ENCODE peak calls at places on chromosome 12, in nine cellular contexts. O, C, R, A, D, K, L, Q and W are unnamed samples.

GRCh38 chr12:19440019-19440858 is 947 bp downstream of the AEBP2 start:
- DNase-seq in R (peak), Q (peak), C (peak), L (peak), K (peak), A (peak), D (no peak), O (peak), W (peak)

GRCh38 chr12:96064266-96064665 is 28.9 kb upstream of the LTA4H start:
- DNase-seq in Q (no peak), K (no peak), C (no peak), R (no peak), L (no peak), O (no peak), D (no peak), A (no peak), W (no peak)

GRCh38 chr12:45034861-45035265 is 16.0 kb downstream of the DBX2 start:
- DNase-seq in D (no peak), R (no peak), O (no peak), A (no peak), Q (no peak), K (no peak), L (no peak), C (peak), W (no peak)

GRCh38 chr12:7100239-7100638 is 8.0 kb upstream of the C1R start:
- DNase-seq in A (no peak), C (no peak), R (no peak), O (no peak), Q (no peak), K (no peak), L (no peak), D (no peak), W (no peak)

GRCh38 chr12:101570022-101570421 is 24.7 kb upstream of the MYBPC1 start:
- DNase-seq in C (peak), K (peak), L (no peak), D (peak), A (no peak), Q (no peak), R (no peak), O (peak), W (peak)

GRCh38 chr12:47753021-47754001 is 5.4 kb downstream of the RAPGEF3 start:
- DNase-seq in A (no peak), C (no peak), K (peak), D (no peak), Q (no peak), O (peak), R (peak), L (no peak), W (peak)

GRCh38 chr12:54372113-54372806 is 8.0 kb upstream of the GPR84 start:
- DNase-seq in R (no peak), C (no peak), O (no peak), A (no peak), L (no peak), D (no peak), K (no peak), Q (no peak), W (peak)

GRCh38 chr12:116595186-116595585 is 36.0 kb downstream of the MAP1LC3B2 start:
- DNase-seq in A (no peak), O (no peak), C (no peak), L (no peak), R (no peak), Q (no peak), D (peak), K (no peak), W (no peak)

GRCh38 chr12:31773223-31773750 is 44.5 kb upstream of the AMN1 start:
- DNase-seq in D (no peak), C (no peak), O (no peak), Q (no peak), K (no peak), R (no peak), L (no peak), A (no peak), W (peak)

GRCh38 chr12:10641735-10642500 is 28.5 kb upstream of the MAGOHB start:
- DNase-seq in A (no peak), C (no peak), R (no peak), K (no peak), Q (no peak), O (peak), L (no peak), D (peak), W (no peak)

GRCh38 chr12:87381747-87382146 is 647.5 kb downstream of the C12orf50 start:
- DNase-seq in C (no peak), Q (no peak), K (no peak), L (no peak), A (no peak), R (no peak), O (no peak), D (no peak), W (no peak)

GRCh38 chr12:107253361-107253760 is 160.0 kb upstream of the CRY1 start:
- DNase-seq in O (no peak), C (no peak), K (no peak), A (no peak), L (no peak), R (no peak), D (no peak), Q (no peak), W (no peak)

GRCh38 chr12:22670762-22671161 is 45.8 kb downstream of the ETNK1 start:
- DNase-seq in A (no peak), K (no peak), R (no peak), Q (no peak), D (no peak), O (no peak), L (no peak), C (no peak), W (no peak)
- TF ChIP-seq CTCF in A (peak), K (no peak), R (peak), Q (no peak), D (peak), O (no peak), L (no peak), C (peak), W (no peak)

GRCh38 chr12:13100610-13100881 is 2.9 kb downstream of the GSG1 start:
- DNase-seq in Q (no peak), C (no peak), O (no peak), R (no peak), L (no peak), D (no peak), A (no peak), K (no peak), W (no peak)

GRCh38 chr12:13099910-13100609 is 3.4 kb downstream of the GSG1 start:
- DNase-seq in D (no peak), Q (no peak), R (no peak), A (no peak), O (no peak), L (no peak), K (no peak), C (no peak), W (no peak)

GRCh38 chr12:13101854-13102375 is 1.6 kb downstream of the GSG1 start:
- DNase-seq in L (peak), Q (no peak), O (no peak), C (no peak), D (no peak), A (peak), K (peak), R (no peak), W (peak)

GRCh38 chr12:13102481-13103195 is 829 bp downstream of the GSG1 start:
- DNase-seq in R (no peak), D (no peak), C (no peak), A (no peak), L (no peak), K (no peak), O (no peak), Q (no peak), W (no peak)

DNA sequence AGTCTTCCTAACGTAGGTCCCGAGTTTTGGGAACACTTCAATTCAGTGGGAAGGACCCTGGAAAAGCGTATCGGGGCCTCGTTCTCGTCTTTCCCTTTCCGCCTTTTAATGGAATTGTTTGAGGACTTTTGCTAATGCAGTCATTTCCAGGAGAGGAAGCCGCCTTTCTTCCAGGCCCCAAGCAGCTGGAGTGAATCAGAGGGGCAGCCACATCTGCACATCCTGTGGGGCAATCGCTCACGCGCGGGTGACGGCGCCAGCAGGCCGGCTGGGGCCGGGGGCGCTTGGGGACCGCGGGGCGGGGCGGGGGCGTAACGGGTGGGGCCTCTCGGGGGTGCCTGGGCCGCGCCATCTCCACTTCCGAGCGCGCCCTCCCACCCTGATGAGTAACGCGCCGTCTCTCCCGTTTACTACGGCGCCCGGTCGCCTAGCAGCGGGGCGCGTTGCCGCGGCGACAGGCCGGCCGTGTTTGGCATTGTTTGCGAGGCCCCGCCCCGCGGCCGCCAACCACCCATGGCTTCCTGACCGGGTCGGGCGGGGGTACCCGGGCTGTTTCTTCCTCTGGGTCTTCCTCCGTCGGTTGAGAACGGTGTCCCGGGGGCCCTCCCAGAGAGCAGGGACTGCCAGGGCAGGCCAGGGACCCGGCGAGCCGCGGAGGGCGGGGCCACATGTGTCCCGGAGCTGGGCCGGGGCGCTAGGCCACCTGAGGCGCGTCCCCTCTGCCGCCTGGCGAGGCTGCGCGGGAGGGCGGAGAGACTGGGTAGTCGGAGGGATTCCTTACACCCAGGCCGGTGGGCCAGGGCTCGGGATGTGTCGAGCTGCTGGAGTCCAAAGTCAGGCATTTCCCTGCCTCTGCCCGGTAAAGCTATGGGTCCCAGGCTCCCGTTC is 2.3 kb downstream of the GSG1 start:
- DNase-seq in D (peak), R (peak), L (peak), C (peak), O (peak), Q (peak), A (peak), K (peak), W (peak)
- TF ChIP-seq CTCF in D (no peak), R (no peak), L (no peak), C (no peak), O (no peak), Q (peak), A (no peak), K (no peak), W (no peak)

GRCh38 chr12:5047729-5048128 is 4.0 kb downstream of the KCNA5 start:
- DNase-seq in K (no peak), Q (no peak), R (no peak), A (no peak), L (no peak), O (no peak), C (no peak), D (no peak), W (no peak)

GRCh38 chr12:5043589-5044419 is at the start of gene KCNA5:
- DNase-seq in C (peak), Q (peak), O (no peak), L (no peak), D (no peak), R (no peak), K (no peak), A (no peak), W (no peak)

GRCh38 chr12:5050542-5050941 is 6.9 kb downstream of the KCNA5 start:
- DNase-seq in K (no peak), R (no peak), Q (no peak), D (no peak), L (no peak), C (no peak), A (no peak), O (no peak), W (no peak)

GRCh38 chr12:5044420-5045295 is 979 bp downstream of the KCNA5 start:
- DNase-seq in R (no peak), K (no peak), D (no peak), A (no peak), Q (no peak), O (no peak), L (no peak), C (no peak), W (no peak)

DNA sequence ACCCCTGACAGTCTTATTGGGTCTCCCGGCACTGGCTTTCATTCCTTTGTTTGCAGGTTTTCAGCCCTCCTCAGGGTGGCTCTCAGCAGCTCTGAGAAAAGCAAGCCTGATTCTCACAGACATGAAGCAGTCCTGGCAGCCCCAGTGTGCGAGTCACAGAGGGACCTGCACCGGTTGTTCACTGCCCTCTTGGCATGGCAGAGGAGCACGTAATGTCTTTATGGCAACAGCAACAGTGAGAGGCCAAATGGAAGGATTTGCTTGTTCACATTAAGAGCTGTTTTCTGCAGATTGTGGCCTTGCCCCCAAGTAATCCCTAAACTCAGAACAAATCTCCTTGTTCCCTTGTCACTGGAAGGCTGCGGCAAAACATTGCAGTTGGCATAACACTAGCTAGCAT is 3.4 kb downstream of the KCNA5 start:
- DNase-seq in D (no peak), C (peak), L (no peak), A (no peak), Q (no peak), O (no peak), R (no peak), K (no peak), W (no peak)
- TF ChIP-seq CTCF in D (no peak), C (no peak), L (no peak), A (no peak), Q (no peak), O (no peak), R (no peak), K (no peak), W (no peak)

GRCh38 chr12:52305921-52306705 is 14.8 kb upstream of the KRT81 start:
- DNase-seq in K (no peak), C (no peak), R (no peak), L (no peak), O (no peak), Q (no peak), A (peak), D (no peak), W (peak)
- TF ChIP-seq CTCF in K (peak), C (peak), R (peak), L (no peak), O (no peak), Q (peak), A (peak), D (peak), W (peak)

DNA sequence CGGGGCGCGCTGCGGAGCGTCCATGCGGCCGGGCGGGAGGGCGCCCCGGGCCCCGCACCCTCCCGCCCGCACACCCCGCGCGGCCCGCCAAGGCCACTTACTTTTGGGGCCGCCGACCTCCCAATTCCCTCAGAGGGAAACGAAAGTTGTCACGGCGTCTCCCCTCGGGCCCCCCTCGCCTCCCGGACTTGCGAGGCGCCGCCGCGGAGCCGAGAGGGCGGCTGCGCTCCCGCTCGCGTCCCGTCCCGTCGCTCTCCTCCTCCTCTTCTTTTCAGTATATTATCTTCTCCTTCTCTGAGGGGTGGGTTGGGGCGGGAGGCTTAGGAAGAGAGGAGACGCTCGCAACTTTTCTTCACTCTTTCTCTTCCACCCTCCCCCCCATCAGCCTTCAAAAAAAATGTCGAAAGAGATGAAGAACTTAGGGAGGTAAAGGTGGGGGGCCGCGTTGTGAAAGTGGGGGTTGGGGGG is 613 bp downstream of the DUSP16 start:
- DNase-seq in L (peak), R (peak), O (peak), Q (no peak), C (peak), A (no peak), K (no peak), D (no peak), W (no peak)
- TF ChIP-seq CTCF in L (no peak), R (no peak), O (no peak), Q (no peak), C (no peak), A (no peak), K (no peak), D (no peak), W (no peak)

GRCh38 chr12:89258240-89258969 is 93.9 kb downstream of the DUSP6 start:
- DNase-seq in A (no peak), L (no peak), R (no peak), Q (no peak), C (no peak), K (no peak), O (no peak), D (no peak), W (no peak)

GRCh38 chr12:89261210-89261609 is 91.1 kb downstream of the DUSP6 start:
- DNase-seq in L (no peak), O (no peak), A (no peak), C (no peak), D (no peak), K (no peak), Q (no peak), R (no peak), W (no peak)

GRCh38 chr12:89256060-89256459 is 96.2 kb downstream of the DUSP6 start:
- DNase-seq in A (no peak), K (no peak), L (no peak), R (no peak), C (no peak), Q (no peak), D (no peak), O (no peak), W (no peak)

GRCh38 chr12:89259831-89260230 is 92.5 kb downstream of the DUSP6 start:
- DNase-seq in A (no peak), C (no peak), D (no peak), Q (no peak), L (no peak), R (no peak), O (no peak), K (no peak), W (no peak)

GRCh38 chr12:89257355-89257754 is 94.9 kb downstream of the DUSP6 start:
- DNase-seq in Q (no peak), L (no peak), C (no peak), D (no peak), O (no peak), A (no peak), R (no peak), K (no peak), W (no peak)
- TF ChIP-seq CTCF in Q (no peak), L (no peak), C (no peak), D (no peak), O (no peak), A (no peak), R (no peak), K (no peak), W (no peak)

DNA sequence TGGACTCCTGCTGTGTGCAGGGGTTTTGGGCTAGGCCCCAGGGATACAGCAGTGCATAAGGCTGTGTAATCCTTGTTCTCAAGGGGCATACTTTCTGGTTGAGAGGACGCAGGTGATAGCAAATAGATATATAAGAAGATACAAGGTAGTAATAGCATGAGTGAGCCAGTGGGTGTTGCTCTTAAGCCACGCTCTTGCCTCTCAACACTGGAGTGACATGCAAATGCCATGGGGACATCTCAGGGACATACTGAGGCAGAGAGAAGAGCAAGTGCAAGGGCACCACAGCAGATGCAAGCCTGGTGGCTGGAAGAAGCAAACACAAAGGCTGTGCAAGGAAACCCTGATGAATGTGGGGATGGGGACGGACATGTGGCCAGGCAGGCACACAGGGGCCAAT is 223.3 kb downstream of the CHST11 start:
- DNase-seq in O (no peak), K (no peak), D (no peak), L (peak), C (peak), A (no peak), R (no peak), Q (no peak), W (no peak)
- TF ChIP-seq CTCF in O (no peak), K (no peak), D (peak), L (peak), C (peak), A (peak), R (peak), Q (peak), W (no peak)